ENCODE peak calls at places on chromosomes 5 and 9, in five cellular contexts. H is uterus, A is body of pancreas, U is Peyer's patch, T is heart left ventricle. V is an unnamed sample.

GRCh38 chr9:124834586-124834985 is 18.7 kb upstream of the WDR38 start:
- DNase-seq in H (no peak), A (peak; percentile 24), U (peak; percentile 77), T (no peak), V (no peak)

GRCh38 chr5:107652839-107653607 is 17.7 kb downstream of the EFNA5 start:
- DNase-seq in H (no peak), A (no peak), U (no peak), T (no peak), V (no peak)

GRCh38 chr9:113624721-113625120 is 161.2 kb downstream of the RGS3 start:
- DNase-seq in H (no peak), A (no peak), U (peak; percentile 15), T (peak; percentile 59), V (peak; percentile 17)

GRCh38 chr5:78984611-78985406 is at the start of gene ARSB:
- DNase-seq in H (peak; percentile 85), A (peak; percentile 85), U (peak; percentile 90), T (peak; percentile 88), V (peak; percentile 92)

GRCh38 chr5:131275996-131276535 is 12.2 kb downstream of the CDC42SE2 start:
- DNase-seq in H (no peak), A (no peak), U (no peak), T (no peak), V (no peak)

GRCh38 chr5:53884844-53885243 is 324.4 kb downstream of the NDUFS4 start:
- DNase-seq in H (no peak), A (no peak), U (no peak), T (no peak), V (no peak)

GRCh38 chr9:22374021-22374420 is 72.6 kb upstream of the DMRTA1 start:
- DNase-seq in H (no peak), A (no peak), U (no peak), T (no peak), V (no peak)

GRCh38 chr5:126576974-126577373 is 18.0 kb downstream of the ALDH7A1 start:
- DNase-seq in H (no peak), A (no peak), U (no peak), T (no peak), V (no peak)

GRCh38 chr9:35689601-35690446 is at the start of gene TPM2:
- DNase-seq in H (peak; percentile 91), A (peak; percentile 31), U (no peak), T (peak; percentile 88), V (peak; percentile 47)
- TF ChIP-seq POLR2A in H (peak; percentile 94), A (no peak), U (no peak), T (peak; percentile 42), V (no peak)

GRCh38 chr5:44332360-44332971 is 56.8 kb downstream of the FGF10 start:
- DNase-seq in H (no peak), A (no peak), U (no peak), T (no peak), V (no peak)

GRCh38 chr5:44331471-44332079 is 57.6 kb downstream of the FGF10 start:
- DNase-seq in H (no peak), A (no peak), U (no peak), T (no peak), V (no peak)

GRCh38 chr5:44329716-44330115 is 59.5 kb downstream of the FGF10 start:
- DNase-seq in H (no peak), A (no peak), U (no peak), T (no peak), V (no peak)

GRCh38 chr5:44336708-44337107 is 52.5 kb downstream of the FGF10 start:
- DNase-seq in H (no peak), A (no peak), U (no peak), T (no peak), V (no peak)

DNA sequence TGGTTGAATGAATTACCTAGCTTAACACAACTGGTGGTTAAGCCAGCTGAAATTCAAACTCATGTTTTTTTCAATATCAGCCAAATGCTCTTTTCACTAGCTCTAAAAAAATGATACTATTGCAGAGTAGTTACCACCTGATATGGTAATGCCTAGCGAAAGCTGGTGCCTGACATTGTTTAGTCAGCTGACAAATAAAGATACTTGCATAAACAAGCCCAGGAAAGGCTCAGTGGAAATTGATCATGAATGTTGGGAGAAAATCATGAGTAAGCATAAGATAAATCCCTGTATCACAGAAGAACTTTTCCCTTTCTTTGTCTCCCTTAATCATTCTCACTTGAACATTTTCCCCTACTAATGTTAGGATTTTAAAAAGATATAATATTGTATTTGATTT is 54.6 kb downstream of the FGF10 start:
- DNase-seq in H (no peak), A (no peak), U (no peak), T (no peak), V (no peak)
- H3K27me3 ChIP-seq in H (no peaks in the 10 kb centered on the region), A (no peaks in the 10 kb centered on the region), U (no peaks in the 10 kb centered on the region), T (no peaks in the 10 kb centered on the region), V (no peaks in the 10 kb centered on the region)

GRCh38 chr9:133792721-133793470 is 54.7 kb upstream of the SARDH start:
- DNase-seq in H (peak; percentile 82), A (peak; percentile 73), U (peak; percentile 83), T (peak; percentile 81), V (peak; percentile 75)
- TF ChIP-seq POLR2A in H (no peak), A (no peak), U (no peak), T (no peak), V (no peak)

GRCh38 chr5:522899-523657 is 1.2 kb downstream of the SLC9A3 start:
- DNase-seq in H (no peak), A (no peak), U (peak; percentile 80), T (no peak), V (no peak)
- H3K27me3 ChIP-seq in H (no peaks in the 10 kb centered on the region), A (peaks cover 37% of the 10 kb centered on the region), U (no peaks in the 10 kb centered on the region), T (peaks cover 66% of the 10 kb centered on the region), V (no peaks in the 10 kb centered on the region)

DNA sequence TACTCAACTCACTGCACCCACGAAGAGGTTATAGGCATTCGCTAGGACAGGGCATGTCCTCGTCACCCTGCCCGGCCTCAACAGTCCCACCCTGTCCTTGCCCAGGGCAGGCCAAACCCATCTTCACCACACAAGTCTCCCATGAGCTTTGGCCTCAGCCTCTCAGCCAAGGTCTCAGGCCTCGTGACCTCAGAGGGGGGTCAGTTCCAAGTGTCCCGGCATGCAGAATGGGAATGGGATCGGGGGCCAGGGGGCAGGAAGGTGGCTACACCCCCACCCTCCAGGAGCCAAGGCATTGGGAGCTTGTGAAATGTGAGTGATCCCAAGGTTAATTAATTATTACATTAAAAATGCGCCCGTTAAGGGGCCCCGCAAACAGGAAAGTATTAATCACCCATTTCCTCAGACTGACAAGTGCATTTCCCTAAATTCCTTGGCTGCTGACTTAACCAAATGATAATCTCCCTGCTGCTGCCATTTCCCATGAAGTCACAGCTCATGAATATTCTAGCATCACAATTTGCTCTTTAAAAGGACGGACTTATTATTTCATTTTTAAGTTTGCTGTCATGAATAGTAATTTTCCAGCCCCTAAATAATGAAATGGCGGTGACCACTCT is 8.0 kb upstream of the UBAC1 start:
- DNase-seq in H (no peak), A (no peak), U (no peak), T (no peak), V (no peak)
- TF ChIP-seq POLR2A in H (no peak), A (no peak), U (no peak), T (no peak), V (no peak)

DNA sequence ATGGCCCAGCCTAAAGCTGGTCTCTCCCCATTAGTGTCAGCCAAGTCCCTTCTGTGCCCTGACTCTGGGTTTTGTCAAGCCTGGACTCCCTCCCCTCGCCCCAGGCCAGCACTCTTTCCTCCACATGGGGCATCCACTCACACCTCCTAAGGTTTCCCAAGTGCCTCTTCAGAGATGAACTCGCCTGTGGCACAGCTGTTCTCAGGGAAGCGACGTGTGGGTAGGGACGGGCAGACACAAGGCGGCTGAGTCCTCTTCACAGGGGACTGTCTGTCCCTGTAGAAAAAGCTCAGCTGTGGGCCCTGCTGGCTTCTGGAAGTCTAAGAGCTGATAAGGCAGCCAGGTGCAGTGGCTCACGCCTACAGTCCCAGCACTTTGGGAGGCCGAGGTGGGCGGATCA is 78.5 kb downstream of the CACNA1B start:
- DNase-seq in H (no peak), A (no peak), U (no peak), T (no peak), V (no peak)
- H3K27me3 ChIP-seq in H (no peaks in the 10 kb centered on the region), A (no peaks in the 10 kb centered on the region), U (no peaks in the 10 kb centered on the region), T (no peaks in the 10 kb centered on the region), V (no peaks in the 10 kb centered on the region)

DNA sequence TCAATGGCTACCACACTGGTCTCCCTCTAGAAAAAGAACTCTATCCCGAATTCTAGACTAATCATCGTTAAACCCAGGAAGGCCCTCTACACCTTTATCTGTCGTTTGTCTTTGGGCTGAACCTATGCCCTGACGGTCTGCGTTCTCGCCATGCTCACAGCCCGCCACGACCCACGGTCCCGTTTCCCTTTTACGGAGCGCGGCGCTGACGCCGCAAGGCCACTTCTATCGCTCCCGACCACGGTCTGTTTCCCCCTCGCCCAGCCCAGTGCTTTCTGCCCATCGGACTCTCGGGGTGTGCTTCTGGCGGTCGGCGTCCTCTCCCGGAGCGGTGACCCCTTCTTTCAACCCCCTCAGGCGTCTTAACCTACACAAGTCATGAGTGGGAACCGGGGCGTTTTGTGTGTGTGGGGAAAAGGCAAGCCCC is 974 bp downstream of the C9orf40 start:
- DNase-seq in H (peak; percentile 47), A (peak; percentile 48), U (peak; percentile 80), T (peak; percentile 56), V (peak; percentile 55)
- TF ChIP-seq POLR2A in H (no peak), A (no peak), U (no peak), T (no peak), V (no peak)

GRCh38 chr9:132547436-132547835 is 35.0 kb upstream of the BARHL1 start:
- DNase-seq in H (no peak), A (no peak), U (no peak), T (no peak), V (no peak)
- H3K27me3 ChIP-seq in H (no peaks in the 10 kb centered on the region), A (no peaks in the 10 kb centered on the region), U (no peaks in the 10 kb centered on the region), T (no peaks in the 10 kb centered on the region), V (no peaks in the 10 kb centered on the region)

GRCh38 chr9:19371942-19372341 is 8.1 kb downstream of the RPS6 start:
- DNase-seq in H (no peak), A (no peak), U (no peak), T (no peak), V (no peak)

GRCh38 chr9:19375536-19375935 is 4.5 kb downstream of the RPS6 start:
- DNase-seq in H (no peak), A (no peak), U (no peak), T (no peak), V (no peak)

GRCh38 chr9:19372576-19372975 is 7.5 kb downstream of the RPS6 start:
- DNase-seq in H (no peak), A (no peak), U (no peak), T (no peak), V (no peak)

GRCh38 chr9:19376931-19377330 is 3.1 kb downstream of the RPS6 start:
- DNase-seq in H (no peak), A (no peak), U (no peak), T (no peak), V (no peak)

GRCh38 chr9:19373527-19373926 is 6.5 kb downstream of the RPS6 start:
- DNase-seq in H (no peak), A (no peak), U (no peak), T (no peak), V (no peak)
- TF ChIP-seq POLR2A in H (no peak), A (no peak), U (no peak), T (no peak), V (no peak)